ENCODE peak calls at places on chromosome 12, in ten cellular contexts. One of them, this sample, is unnamed.

GRCh38 chr12:10084733-10085132 is 14.1 kb downstream of the CLEC1A start:
- DNase-seq in A549: no peak
- DNase-seq in A673: no peak
- DNase-seq in IMR-90: no peak
- DNase-seq in CD8-positive, alpha-beta T cell: no peak
- DNase-seq in PC-9: no peak
- DNase-seq in GM23338: no peak
- DNase-seq in fibroblast of lung: no peak
- DNase-seq in OCI-LY7: no peak
- DNase-seq in cardiac muscle cell: no peak
- DNase-seq in this sample: no peak

GRCh38 chr12:45629292-45629691 is 100.2 kb upstream of the ARID2 start:
- DNase-seq in A673: no peak
- DNase-seq in CD8-positive, alpha-beta T cell: no peak
- DNase-seq in OCI-LY7: no peak
- DNase-seq in GM23338: no peak
- DNase-seq in A549: no peak
- DNase-seq in cardiac muscle cell: no peak
- DNase-seq in PC-9: no peak
- DNase-seq in IMR-90: no peak
- DNase-seq in fibroblast of lung: no peak
- DNase-seq in this sample: no peak

GRCh38 chr12:7571253-7571652 is 67.7 kb upstream of the CD163 start:
- DNase-seq in A673: no peak
- DNase-seq in IMR-90: no peak
- DNase-seq in fibroblast of lung: no peak
- DNase-seq in A549: no peak
- DNase-seq in GM23338: no peak
- DNase-seq in cardiac muscle cell: no peak
- DNase-seq in PC-9: no peak
- DNase-seq in CD8-positive, alpha-beta T cell: no peak
- DNase-seq in OCI-LY7: no peak
- DNase-seq in this sample: no peak

GRCh38 chr12:66665416-66665815 is 13.5 kb downstream of the GRIP1 start:
- DNase-seq in A673: no peak
- DNase-seq in GM23338: no peak
- DNase-seq in OCI-LY7: no peak
- DNase-seq in A549: no peak
- DNase-seq in CD8-positive, alpha-beta T cell: no peak
- DNase-seq in PC-9: no peak
- DNase-seq in cardiac muscle cell: no peak
- DNase-seq in fibroblast of lung: peak
- DNase-seq in IMR-90: peak
- DNase-seq in this sample: no peak

GRCh38 chr12:117643971-117644370 is 282.5 kb upstream of the NOS1 start:
- DNase-seq in IMR-90: no peak
- DNase-seq in A673: no peak
- DNase-seq in CD8-positive, alpha-beta T cell: no peak
- DNase-seq in OCI-LY7: no peak
- DNase-seq in cardiac muscle cell: no peak
- DNase-seq in GM23338: no peak
- DNase-seq in PC-9: no peak
- DNase-seq in A549: no peak
- DNase-seq in fibroblast of lung: no peak
- DNase-seq in this sample: no peak

GRCh38 chr12:28909291-28909690 is 239.8 kb upstream of the FAR2 start:
- DNase-seq in PC-9: no peak
- DNase-seq in CD8-positive, alpha-beta T cell: no peak
- DNase-seq in GM23338: no peak
- DNase-seq in A549: no peak
- DNase-seq in cardiac muscle cell: no peak
- DNase-seq in OCI-LY7: no peak
- DNase-seq in fibroblast of lung: peak
- DNase-seq in IMR-90: peak
- DNase-seq in A673: no peak
- DNase-seq in this sample: no peak

GRCh38 chr12:132541200-132541599 is 51.2 kb downstream of the FBRSL1 start:
- DNase-seq in A549: no peak
- DNase-seq in OCI-LY7: no peak
- DNase-seq in GM23338: no peak
- DNase-seq in PC-9: no peak
- DNase-seq in IMR-90: no peak
- DNase-seq in fibroblast of lung: no peak
- DNase-seq in A673: no peak
- DNase-seq in CD8-positive, alpha-beta T cell: no peak
- DNase-seq in cardiac muscle cell: no peak
- DNase-seq in this sample: no peak

GRCh38 chr12:57983150-57983857 is 41.9 kb downstream of the ATP23 start:
- DNase-seq in OCI-LY7: peak
- DNase-seq in IMR-90: peak
- DNase-seq in GM23338: peak
- DNase-seq in cardiac muscle cell: peak
- DNase-seq in A673: peak
- DNase-seq in PC-9: peak
- DNase-seq in fibroblast of lung: peak
- DNase-seq in CD8-positive, alpha-beta T cell: no peak
- DNase-seq in A549: peak
- DNase-seq in this sample: peak

GRCh38 chr12:42774238-42774637 is 184.7 kb upstream of the PRICKLE1 start:
- DNase-seq in GM23338: no peak
- DNase-seq in IMR-90: peak
- DNase-seq in A673: no peak
- DNase-seq in CD8-positive, alpha-beta T cell: no peak
- DNase-seq in OCI-LY7: no peak
- DNase-seq in fibroblast of lung: no peak
- DNase-seq in cardiac muscle cell: no peak
- DNase-seq in A549: no peak
- DNase-seq in PC-9: no peak
- DNase-seq in this sample: no peak

DNA sequence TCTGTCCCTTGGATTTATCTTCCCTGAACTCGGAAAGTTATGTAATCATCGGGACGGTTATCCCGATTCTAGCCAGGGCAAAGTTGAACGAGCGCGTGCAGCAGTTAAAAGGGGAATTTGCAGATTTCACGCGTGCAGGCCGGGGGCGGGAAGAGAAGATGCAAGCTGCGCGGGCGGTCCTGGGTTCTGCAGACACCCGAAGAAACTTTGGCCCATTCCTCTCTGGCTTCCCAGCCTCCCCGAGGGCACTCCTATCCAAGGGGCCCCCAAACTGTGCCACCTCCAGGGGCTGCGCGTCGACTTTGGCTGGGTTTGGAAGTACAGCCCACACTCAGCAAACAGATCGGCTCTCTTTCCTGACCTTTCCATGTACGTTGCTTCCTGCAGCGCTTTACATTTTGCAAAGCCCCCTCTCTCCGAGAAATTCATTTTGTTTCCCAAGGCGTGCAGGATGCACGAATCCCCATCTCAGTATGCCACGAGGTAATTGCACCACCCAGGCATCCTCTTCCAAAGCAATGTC is 941 bp upstream of the PPP1CC start:
- DNase-seq in OCI-LY7: no peak
- DNase-seq in A549: peak
- DNase-seq in cardiac muscle cell: no peak
- DNase-seq in fibroblast of lung: peak
- DNase-seq in PC-9: no peak
- DNase-seq in GM23338: peak
- DNase-seq in A673: peak
- DNase-seq in CD8-positive, alpha-beta T cell: no peak
- DNase-seq in IMR-90: no peak
- DNase-seq in this sample: no peak
- H3K27ac ChIP-seq in OCI-LY7: peak
- H3K27ac ChIP-seq in A549: peak
- H3K27ac ChIP-seq in cardiac muscle cell: no peak
- H3K27ac ChIP-seq in fibroblast of lung: no peak
- H3K27ac ChIP-seq in PC-9: no peak
- H3K27ac ChIP-seq in GM23338: peak
- H3K27ac ChIP-seq in A673: peak
- H3K27ac ChIP-seq in CD8-positive, alpha-beta T cell: no peak
- H3K27ac ChIP-seq in IMR-90: no peak
- H3K27ac ChIP-seq in this sample: no peak

GRCh38 chr12:94263011-94263786 is 114.8 kb downstream of the PLXNC1 start:
- DNase-seq in OCI-LY7: peak
- DNase-seq in IMR-90: no peak
- DNase-seq in GM23338: peak
- DNase-seq in A673: no peak
- DNase-seq in PC-9: no peak
- DNase-seq in A549: no peak
- DNase-seq in fibroblast of lung: no peak
- DNase-seq in cardiac muscle cell: no peak
- DNase-seq in CD8-positive, alpha-beta T cell: peak
- DNase-seq in this sample: no peak
- H3K27ac ChIP-seq in OCI-LY7: peak
- H3K27ac ChIP-seq in IMR-90: peak
- H3K27ac ChIP-seq in GM23338: peak
- H3K27ac ChIP-seq in A673: peak
- H3K27ac ChIP-seq in PC-9: no peak
- H3K27ac ChIP-seq in A549: no peak
- H3K27ac ChIP-seq in fibroblast of lung: peak
- H3K27ac ChIP-seq in cardiac muscle cell: no peak
- H3K27ac ChIP-seq in CD8-positive, alpha-beta T cell: peak
- H3K27ac ChIP-seq in this sample: no peak

GRCh38 chr12:53413485-53414215 is 10.0 kb upstream of the AMHR2 start:
- DNase-seq in PC-9: no peak
- DNase-seq in A673: peak
- DNase-seq in fibroblast of lung: no peak
- DNase-seq in GM23338: peak
- DNase-seq in cardiac muscle cell: no peak
- DNase-seq in IMR-90: no peak
- DNase-seq in OCI-LY7: no peak
- DNase-seq in A549: no peak
- DNase-seq in CD8-positive, alpha-beta T cell: no peak
- DNase-seq in this sample: no peak
- H3K27ac ChIP-seq in PC-9: no peak
- H3K27ac ChIP-seq in A673: peak
- H3K27ac ChIP-seq in fibroblast of lung: no peak
- H3K27ac ChIP-seq in GM23338: peak
- H3K27ac ChIP-seq in cardiac muscle cell: no peak
- H3K27ac ChIP-seq in IMR-90: no peak
- H3K27ac ChIP-seq in OCI-LY7: no peak
- H3K27ac ChIP-seq in A549: no peak
- H3K27ac ChIP-seq in CD8-positive, alpha-beta T cell: no peak
- H3K27ac ChIP-seq in this sample: no peak

DNA sequence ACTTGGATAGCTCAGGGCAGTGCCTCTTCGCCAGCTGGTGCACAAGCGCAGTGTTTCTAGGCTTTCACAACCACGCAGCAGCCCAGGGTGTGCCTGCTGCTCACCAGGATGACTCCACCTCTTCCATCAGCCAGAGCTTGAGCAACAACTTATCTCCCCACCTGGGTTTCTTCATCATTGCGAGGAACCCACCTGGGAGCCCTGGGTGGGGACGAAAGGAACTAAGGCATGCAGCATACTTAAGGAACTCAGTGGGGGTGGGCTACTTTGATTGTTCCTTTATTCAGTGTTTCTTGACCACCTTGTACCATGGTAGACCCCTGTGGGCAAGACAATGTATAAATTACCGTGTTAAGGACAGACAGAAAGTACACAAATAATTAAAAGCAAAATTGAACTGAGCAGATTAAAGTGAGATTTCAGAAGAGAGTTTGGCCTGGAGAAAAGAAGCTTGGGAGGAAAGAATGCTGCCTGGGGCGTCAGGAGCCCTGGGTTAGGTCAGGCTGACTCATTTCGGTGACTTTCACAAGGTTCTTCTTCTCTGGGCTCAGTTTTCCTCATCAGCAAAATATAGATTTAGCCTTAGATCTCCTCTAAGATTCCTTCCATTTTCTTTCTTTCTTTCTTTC is 22.9 kb downstream of the KRT18 start:
- DNase-seq in A549: peak
- DNase-seq in OCI-LY7: no peak
- DNase-seq in CD8-positive, alpha-beta T cell: no peak
- DNase-seq in cardiac muscle cell: no peak
- DNase-seq in GM23338: peak
- DNase-seq in fibroblast of lung: peak
- DNase-seq in PC-9: peak
- DNase-seq in IMR-90: peak
- DNase-seq in A673: no peak
- DNase-seq in this sample: peak
- H3K27ac ChIP-seq in A549: peak
- H3K27ac ChIP-seq in OCI-LY7: no peak
- H3K27ac ChIP-seq in CD8-positive, alpha-beta T cell: no peak
- H3K27ac ChIP-seq in cardiac muscle cell: peak
- H3K27ac ChIP-seq in GM23338: peak
- H3K27ac ChIP-seq in fibroblast of lung: no peak
- H3K27ac ChIP-seq in PC-9: peak
- H3K27ac ChIP-seq in IMR-90: no peak
- H3K27ac ChIP-seq in A673: no peak
- H3K27ac ChIP-seq in this sample: peak

GRCh38 chr12:108576660-108577234 is 14.4 kb downstream of the ISCU start:
- DNase-seq in A549: no peak
- DNase-seq in GM23338: no peak
- DNase-seq in fibroblast of lung: peak
- DNase-seq in PC-9: no peak
- DNase-seq in A673: no peak
- DNase-seq in CD8-positive, alpha-beta T cell: no peak
- DNase-seq in cardiac muscle cell: no peak
- DNase-seq in OCI-LY7: no peak
- DNase-seq in IMR-90: no peak
- DNase-seq in this sample: no peak
- H3K27ac ChIP-seq in A549: no peak
- H3K27ac ChIP-seq in GM23338: no peak
- H3K27ac ChIP-seq in fibroblast of lung: peak
- H3K27ac ChIP-seq in PC-9: no peak
- H3K27ac ChIP-seq in A673: no peak
- H3K27ac ChIP-seq in CD8-positive, alpha-beta T cell: no peak
- H3K27ac ChIP-seq in cardiac muscle cell: no peak
- H3K27ac ChIP-seq in OCI-LY7: no peak
- H3K27ac ChIP-seq in IMR-90: no peak
- H3K27ac ChIP-seq in this sample: no peak

GRCh38 chr12:106146987-106147386 is 8.2 kb upstream of the NUAK1 start:
- DNase-seq in A549: no peak
- DNase-seq in cardiac muscle cell: no peak
- DNase-seq in IMR-90: no peak
- DNase-seq in fibroblast of lung: no peak
- DNase-seq in OCI-LY7: no peak
- DNase-seq in CD8-positive, alpha-beta T cell: no peak
- DNase-seq in GM23338: no peak
- DNase-seq in A673: no peak
- DNase-seq in PC-9: no peak
- DNase-seq in this sample: no peak
- H3K27ac ChIP-seq in A549: no peak
- H3K27ac ChIP-seq in cardiac muscle cell: no peak
- H3K27ac ChIP-seq in IMR-90: no peak
- H3K27ac ChIP-seq in fibroblast of lung: no peak
- H3K27ac ChIP-seq in OCI-LY7: no peak
- H3K27ac ChIP-seq in CD8-positive, alpha-beta T cell: no peak
- H3K27ac ChIP-seq in GM23338: no peak
- H3K27ac ChIP-seq in A673: no peak
- H3K27ac ChIP-seq in PC-9: no peak
- H3K27ac ChIP-seq in this sample: no peak